ENCODE peak calls at places on chromosome 22, in four cellular contexts. D, V, P and K are unnamed samples.

GRCh38 chr22:22893077-22893805 is 5.6 kb downstream of the IGLL5 start:
- DNase-seq in D (no peak), V (no peak), P (no peak), K (no peak)

GRCh38 chr22:27212081-27212480 is 554.7 kb downstream of the MIAT start:
- DNase-seq in D (no peak), V (no peak), P (no peak), K (no peak)

GRCh38 chr22:39513791-39514190 is 6.6 kb upstream of the ATF4 start:
- DNase-seq in D (no peak), V (no peak), P (no peak), K (no peak)

GRCh38 chr22:31139866-31140716 is at the start of gene PLA2G3:
- DNase-seq in D (no peak), V (peak), P (no peak), K (no peak)

GRCh38 chr22:45775569-45776312 is 104.1 kb downstream of the ATXN10 start:
- DNase-seq in D (no peak), V (no peak), P (no peak), K (no peak)

GRCh38 chr22:39554170-39554569 is 16.4 kb upstream of the CACNA1I start:
- DNase-seq in D (no peak), V (no peak), P (no peak), K (no peak)

GRCh38 chr22:36930041-36930935 is 16.9 kb downstream of the CSF2RB start:
- DNase-seq in D (no peak), V (no peak), P (no peak), K (no peak)

GRCh38 chr22:44330727-44331660 is 18.2 kb upstream of the SHISAL1 start:
- DNase-seq in D (no peak), V (peak), P (no peak), K (no peak)

GRCh38 chr22:36144886-36145541 is 15.5 kb downstream of the APOL3 start:
- DNase-seq in D (peak), V (peak), P (peak), K (no peak)

GRCh38 chr22:46984751-46985506 is 222.5 kb downstream of the TBC1D22A start:
- DNase-seq in D (peak), V (peak), P (peak), K (no peak)

GRCh38 chr22:49826603-49827306 is 918 bp downstream of the BRD1 start:
- DNase-seq in D (no peak), V (peak), P (peak), K (no peak)

GRCh38 chr22:38353142-38353629 is 36.0 kb upstream of the CSNK1E start:
- DNase-seq in D (no peak), V (peak), P (peak), K (peak)

GRCh38 chr22:23579280-23579679 is 810 bp downstream of the IGLL1 start:
- DNase-seq in D (no peak), V (no peak), P (no peak), K (no peak)

GRCh38 chr22:18067548-18068341 is 10.0 kb upstream of the PEX26 start:
- DNase-seq in D (no peak), V (no peak), P (no peak), K (no peak)

GRCh38 chr22:44452531-44453420 is 45.3 kb downstream of the RTL6 start:
- DNase-seq in D (no peak), V (no peak), P (no peak), K (peak)

GRCh38 chr22:38523479-38523878 is 17.4 kb upstream of the DDX17 start:
- DNase-seq in D (no peak), V (no peak), P (no peak), K (no peak)

GRCh38 chr22:38570841-38571364 is 920 bp upstream of the DMC1 start:
- DNase-seq in D (no peak), V (peak), P (peak), K (no peak)

GRCh38 chr22:26169312-26170111 is at the start of gene SEZ6L:
- DNase-seq in D (no peak), V (no peak), P (no peak), K (no peak)

GRCh38 chr22:36471341-36471821 is 10.1 kb downstream of the TXN2 start:
- DNase-seq in D (no peak), V (peak), P (no peak), K (no peak)

GRCh38 chr22:45422237-45422983 is 8.9 kb downstream of the RIBC2 start:
- DNase-seq in D (no peak), V (no peak), P (no peak), K (peak)

DNA sequence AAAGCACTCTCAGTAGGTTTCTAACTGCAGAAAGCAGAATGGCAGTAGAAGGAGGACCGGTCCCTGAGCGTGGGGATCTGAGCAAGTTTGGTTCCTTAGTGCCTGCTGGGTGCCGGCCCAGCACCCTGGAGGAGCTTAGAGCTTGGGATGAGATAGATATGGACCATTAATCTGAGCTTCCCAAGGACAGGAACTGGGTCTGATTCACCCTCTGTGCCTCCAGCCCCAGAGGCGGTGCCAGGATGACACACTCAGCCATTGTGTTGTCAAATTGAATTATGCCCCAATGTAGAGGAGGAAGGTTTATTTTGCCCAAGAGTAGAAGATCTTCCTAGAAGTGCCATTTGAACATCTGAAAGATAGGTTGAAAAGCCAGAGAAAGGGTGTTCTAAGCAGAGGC is 4.3 kb downstream of the ZC3H7B start:
- DNase-seq in D (no peak), V (peak), P (no peak), K (no peak)
- TF ChIP-seq CTCF in D (no peak), V (no peak), P (no peak), K (no peak)

DNA sequence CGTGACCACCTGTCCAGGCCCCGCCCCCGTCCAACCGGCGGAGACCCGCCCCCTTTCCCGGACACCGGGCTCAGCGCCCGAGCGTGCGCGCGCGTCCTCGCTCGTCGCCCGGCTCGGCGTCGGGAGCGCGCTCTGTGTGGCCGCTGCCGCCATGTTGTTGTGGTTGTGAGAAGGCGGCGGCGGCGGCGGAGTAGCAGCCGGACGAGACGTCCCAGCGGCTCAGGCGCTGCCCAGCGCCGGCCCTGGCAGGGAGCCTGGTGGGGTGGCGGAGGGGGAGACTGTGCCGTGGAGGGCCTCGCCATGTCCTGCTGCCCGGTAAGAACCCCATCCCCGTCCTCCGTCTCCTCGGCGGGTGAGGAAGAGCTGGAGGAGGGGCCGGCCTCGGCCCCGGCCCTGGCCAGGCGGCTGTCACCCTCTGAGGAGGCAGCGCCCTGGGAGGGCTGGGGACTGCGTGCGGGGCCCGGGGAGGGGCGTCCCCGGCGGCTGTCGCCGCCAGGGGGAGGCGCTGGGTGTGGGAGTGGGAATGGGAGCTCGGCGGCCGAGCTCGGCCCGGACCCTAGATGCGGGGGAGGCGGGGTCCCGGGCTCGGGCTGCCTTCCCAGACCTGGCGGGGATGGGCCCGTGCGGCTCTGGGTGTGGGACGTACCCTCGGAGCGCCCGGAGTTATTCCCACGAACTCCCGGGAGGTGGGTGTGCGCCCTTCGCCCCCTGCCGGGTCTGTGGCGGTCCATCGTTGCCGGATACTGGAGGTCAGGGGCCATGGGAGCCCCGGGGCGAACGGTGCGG is at the start of gene MTMR3:
- DNase-seq in D (peak), V (peak), P (peak), K (peak)
- TF ChIP-seq CTCF in D (peak), V (peak), P (peak), K (peak)

GRCh38 chr22:20869234-20869633 is 10.4 kb downstream of the SNAP29 start:
- DNase-seq in D (no peak), V (no peak), P (no peak), K (no peak)

GRCh38 chr22:20866716-20867115 is 7.9 kb downstream of the SNAP29 start:
- DNase-seq in D (no peak), V (no peak), P (no peak), K (no peak)

GRCh38 chr22:20865869-20866445 is 7.2 kb downstream of the SNAP29 start:
- DNase-seq in D (no peak), V (no peak), P (no peak), K (no peak)

GRCh38 chr22:20867179-20868099 is 8.6 kb downstream of the SNAP29 start:
- DNase-seq in D (no peak), V (no peak), P (peak), K (no peak)

GRCh38 chr22:20868225-20868944 is 9.6 kb downstream of the SNAP29 start:
- DNase-seq in D (no peak), V (no peak), P (no peak), K (no peak)
- TF ChIP-seq CTCF in D (no peak), V (no peak), P (no peak), K (no peak)

DNA sequence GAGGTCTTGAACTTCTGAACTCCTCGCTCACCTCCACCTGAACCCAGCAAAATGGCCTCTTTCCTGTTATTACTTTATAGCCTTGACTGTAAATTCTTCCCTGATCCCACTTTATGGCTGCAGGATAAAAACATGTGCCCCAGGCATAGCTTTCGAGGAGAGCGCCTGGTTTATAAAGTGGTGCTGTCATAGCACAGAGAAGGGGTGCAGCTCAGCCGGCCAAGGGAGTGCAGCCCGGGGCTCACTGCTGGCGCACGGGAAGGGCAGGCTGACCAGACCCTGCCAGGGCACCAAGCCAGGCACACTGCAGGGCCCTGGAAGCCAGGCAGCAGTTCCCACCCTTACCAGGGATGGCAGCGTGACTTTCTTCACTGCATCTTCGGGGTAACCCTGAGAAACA is 50.9 kb downstream of the ISX start:
- DNase-seq in D (no peak), V (no peak), P (peak), K (no peak)
- TF ChIP-seq CTCF in D (no peak), V (no peak), P (no peak), K (no peak)